ENCODE peak calls at places on chromosomes 2 and 18, in eight cellular contexts. One of them, this sample, is unnamed.

GRCh38 chr2:10634495-10634894 is 55.3 kb downstream of the NOL10 start:
- DNase-seq in tibial nerve: no peak
- DNase-seq in type B pancreatic cell: no peak
- DNase-seq in cerebellum: no peak
- DNase-seq in mucosa of descending colon: no peak
- DNase-seq in gastrocnemius medialis: no peak
- DNase-seq in sigmoid colon: no peak
- DNase-seq in HS-5: no peak
- DNase-seq in this sample: no peak

GRCh38 chr18:39448942-39449341 is 1883.3 kb upstream of the CELF4 start:
- DNase-seq in HS-5: no peak
- DNase-seq in gastrocnemius medialis: no peak
- DNase-seq in cerebellum: no peak
- DNase-seq in mucosa of descending colon: no peak
- DNase-seq in sigmoid colon: no peak
- DNase-seq in type B pancreatic cell: no peak
- DNase-seq in tibial nerve: no peak
- DNase-seq in this sample: no peak

GRCh38 chr18:7202119-7202680 is 28.7 kb upstream of the LRRC30 start:
- DNase-seq in tibial nerve: no peak
- DNase-seq in sigmoid colon: no peak
- DNase-seq in cerebellum: no peak
- DNase-seq in gastrocnemius medialis: no peak
- DNase-seq in HS-5: no peak
- DNase-seq in type B pancreatic cell: no peak
- DNase-seq in mucosa of descending colon: no peak
- DNase-seq in this sample: no peak

GRCh38 chr2:98589489-98589888 is 18.8 kb downstream of the COA5 start:
- DNase-seq in gastrocnemius medialis: no peak
- DNase-seq in sigmoid colon: no peak
- DNase-seq in mucosa of descending colon: no peak
- DNase-seq in type B pancreatic cell: no peak
- DNase-seq in HS-5: no peak
- DNase-seq in tibial nerve: no peak
- DNase-seq in cerebellum: no peak
- DNase-seq in this sample: no peak

GRCh38 chr2:209938906-209939305 is 63.5 kb upstream of the RPE start:
- DNase-seq in cerebellum: no peak
- DNase-seq in mucosa of descending colon: no peak
- DNase-seq in tibial nerve: no peak
- DNase-seq in HS-5: no peak
- DNase-seq in type B pancreatic cell: no peak
- DNase-seq in sigmoid colon: no peak
- DNase-seq in gastrocnemius medialis: no peak
- DNase-seq in this sample: no peak

GRCh38 chr18:58268849-58269248 is 224.8 kb downstream of the NEDD4L start:
- DNase-seq in HS-5: peak
- DNase-seq in cerebellum: no peak
- DNase-seq in sigmoid colon: no peak
- DNase-seq in type B pancreatic cell: no peak
- DNase-seq in mucosa of descending colon: no peak
- DNase-seq in tibial nerve: no peak
- DNase-seq in gastrocnemius medialis: peak
- DNase-seq in this sample: no peak

GRCh38 chr2:106859498-106859897 is 26.5 kb downstream of the ST6GAL2 start:
- DNase-seq in tibial nerve: no peak
- DNase-seq in mucosa of descending colon: no peak
- DNase-seq in gastrocnemius medialis: no peak
- DNase-seq in sigmoid colon: no peak
- DNase-seq in cerebellum: no peak
- DNase-seq in HS-5: no peak
- DNase-seq in type B pancreatic cell: no peak
- DNase-seq in this sample: no peak

GRCh38 chr2:162890690-162891311 is 52.2 kb upstream of the KCNH7 start:
- DNase-seq in mucosa of descending colon: no peak
- DNase-seq in cerebellum: peak
- DNase-seq in tibial nerve: no peak
- DNase-seq in type B pancreatic cell: no peak
- DNase-seq in HS-5: peak
- DNase-seq in sigmoid colon: no peak
- DNase-seq in gastrocnemius medialis: no peak
- DNase-seq in this sample: peak

GRCh38 chr2:118539290-118539689 is 308.2 kb downstream of the EN1 start:
- DNase-seq in HS-5: no peak
- DNase-seq in tibial nerve: no peak
- DNase-seq in mucosa of descending colon: peak
- DNase-seq in sigmoid colon: no peak
- DNase-seq in gastrocnemius medialis: no peak
- DNase-seq in cerebellum: no peak
- DNase-seq in type B pancreatic cell: no peak
- DNase-seq in this sample: no peak